ENCODE peak calls at places on chromosome 21, in ten cellular contexts. B is HFF-Myc; S is CD8-positive, alpha-beta T cell; J is brain microvascular endothelial cell; H is body of pancreas; Y is fibroblast of lung; D is heart right ventricle; E is endodermal cell; L is hepatocyte; G is WERI-Rb-1. Z is an unnamed sample.

GRCh38 chr21:17539323-17539722 is 26.5 kb downstream of the CXADR start:
- DNase-seq in B (no peak), S (no peak), J (no peak), H (no peak), Y (no peak), D (no peak), E (no peak), L (no peak), G (no peak), Z (no peak)

GRCh38 chr21:41358193-41359166 is 3.3 kb upstream of the MX2 start:
- DNase-seq in B (no peak), S (no peak), J (no peak), H (no peak), Y (no peak), D (no peak), E (peak), L (no peak), G (no peak), Z (no peak)

GRCh38 chr21:21439761-21440160 is 441.6 kb downstream of the NCAM2 start:
- DNase-seq in B (no peak), S (no peak), J (no peak), H (no peak), Y (peak), D (no peak), E (no peak), L (no peak), G (no peak), Z (no peak)

GRCh38 chr21:46597896-46598343 is 7.0 kb downstream of the S100B start:
- DNase-seq in B (no peak), S (no peak), J (no peak), H (no peak), Y (no peak), D (no peak), E (peak), L (no peak), G (no peak), Z (no peak)

GRCh38 chr21:17440955-17441354 is 71.9 kb upstream of the CXADR start:
- DNase-seq in B (no peak), S (no peak), J (no peak), H (no peak), Y (no peak), D (no peak), E (no peak), L (no peak), G (no peak), Z (no peak)

GRCh38 chr21:42068592-42068991 is 2.5 kb upstream of the UMODL1 start:
- DNase-seq in B (no peak), S (no peak), J (no peak), H (no peak), Y (no peak), D (no peak), E (no peak), L (no peak), G (no peak), Z (no peak)

GRCh38 chr21:15406791-15407190 is 323.0 kb upstream of the USP25 start:
- DNase-seq in B (no peak), S (no peak), J (no peak), H (peak), Y (no peak), D (no peak), E (no peak), L (no peak), G (no peak), Z (no peak)

GRCh38 chr21:39850333-39850732 is 16.9 kb upstream of the PCP4 start:
- DNase-seq in B (no peak), S (no peak), J (no peak), H (no peak), Y (no peak), D (no peak), E (peak), L (no peak), G (no peak), Z (no peak)

GRCh38 chr21:41775152-41775472 is 8.3 kb upstream of the RIPK4 start:
- DNase-seq in B (no peak), S (no peak), J (no peak), H (no peak), Y (no peak), D (no peak), E (no peak), L (no peak), G (no peak), Z (no peak)

GRCh38 chr21:14583629-14584251 is 37.6 kb upstream of the SAMSN1 start:
- DNase-seq in B (no peak), S (no peak), J (no peak), H (no peak), Y (no peak), D (no peak), E (no peak), L (no peak), G (no peak), Z (no peak)

GRCh38 chr21:25970254-25970930 is 200.2 kb downstream of the APP start:
- DNase-seq in B (no peak), S (no peak), J (peak), H (no peak), Y (no peak), D (peak), E (no peak), L (no peak), G (no peak), Z (no peak)

GRCh38 chr21:41222247-41223068 is 54.5 kb downstream of the BACE2 start:
- DNase-seq in B (no peak), S (no peak), J (peak), H (no peak), Y (no peak), D (no peak), E (no peak), L (no peak), G (no peak), Z (no peak)

GRCh38 chr21:33018707-33019455 is 6.9 kb upstream of the OLIG2 start:
- DNase-seq in B (no peak), S (no peak), J (no peak), H (no peak), Y (no peak), D (no peak), E (no peak), L (no peak), G (no peak), Z (no peak)

GRCh38 chr21:42624095-42624830 is 29.2 kb upstream of the PDE9A start:
- DNase-seq in B (no peak), S (no peak), J (no peak), H (peak), Y (no peak), D (no peak), E (no peak), L (peak), G (no peak), Z (no peak)

GRCh38 chr21:42398414-42399030 is 2.7 kb upstream of the TMPRSS3 start:
- DNase-seq in B (no peak), S (no peak), J (no peak), H (no peak), Y (no peak), D (no peak), E (no peak), L (no peak), G (no peak), Z (no peak)

GRCh38 chr21:27700974-27701614 is 734.2 kb upstream of the ADAMTS5 start:
- DNase-seq in B (peak), S (peak), J (peak), H (peak), Y (peak), D (peak), E (peak), L (peak), G (peak), Z (peak)

GRCh38 chr21:41133896-41134522 is 34.0 kb upstream of the BACE2 start:
- DNase-seq in B (peak), S (no peak), J (peak), H (no peak), Y (peak), D (no peak), E (peak), L (peak), G (peak), Z (no peak)

GRCh38 chr21:19468981-19469715 is 1065.6 kb upstream of the TMPRSS15 start:
- DNase-seq in B (no peak), S (no peak), J (no peak), H (no peak), Y (no peak), D (no peak), E (no peak), L (peak), G (no peak), Z (no peak)

GRCh38 chr21:32802954-32803353 is 31.4 kb upstream of the PAXBP1 start:
- DNase-seq in B (no peak), S (no peak), J (no peak), H (no peak), Y (no peak), D (no peak), E (no peak), L (no peak), G (no peak), Z (no peak)

GRCh38 chr21:14916676-14917141 is 148.1 kb downstream of the NRIP1 start:
- DNase-seq in B (no peak), S (no peak), J (peak), H (no peak), Y (peak), D (no peak), E (peak), L (peak), G (no peak), Z (no peak)

GRCh38 chr21:14886001-14886400 is 178.8 kb downstream of the NRIP1 start:
- DNase-seq in B (no peak), S (no peak), J (no peak), H (no peak), Y (no peak), D (no peak), E (no peak), L (no peak), G (no peak), Z (no peak)

GRCh38 chr21:8989261-8989882 is 1532.0 kb upstream of the TPTE start:
- DNase-seq in B (no peak), S (no peak), J (no peak), H (no peak), Y (no peak), D (no peak), E (no peak), L (no peak), G (no peak), Z (no peak)

GRCh38 chr21:35840197-35840799 is 220.0 kb downstream of the SETD4 start:
- DNase-seq in B (peak), S (peak), J (peak), H (peak), Y (peak), D (no peak), E (peak), L (peak), G (peak), Z (no peak)

GRCh38 chr21:26544208-26544607 is 28.9 kb downstream of the CYYR1 start:
- DNase-seq in B (no peak), S (no peak), J (no peak), H (no peak), Y (no peak), D (no peak), E (no peak), L (no peak), G (no peak), Z (no peak)

GRCh38 chr21:41605934-41606285 is 98.0 kb upstream of the TMPRSS2 start:
- DNase-seq in B (no peak), S (no peak), J (no peak), H (no peak), Y (no peak), D (no peak), E (peak), L (no peak), G (no peak), Z (no peak)

GRCh38 chr21:42202321-42202720 is 16.6 kb upstream of the ABCG1 start:
- DNase-seq in B (no peak), S (no peak), J (no peak), H (no peak), Y (no peak), D (no peak), E (peak), L (no peak), G (no peak), Z (no peak)

GRCh38 chr21:42583150-42583991 is 69.7 kb downstream of the SLC37A1 start:
- DNase-seq in B (no peak), S (no peak), J (no peak), H (no peak), Y (no peak), D (no peak), E (no peak), L (no peak), G (no peak), Z (peak)

GRCh38 chr21:35316933-35317332 is 267.8 kb upstream of the RUNX1 start:
- DNase-seq in B (no peak), S (no peak), J (peak), H (no peak), Y (peak), D (no peak), E (peak), L (peak), G (no peak), Z (no peak)

GRCh38 chr21:26843912-26844257 is 1.3 kb downstream of the ADAMTS1 start:
- DNase-seq in B (no peak), S (no peak), J (peak), H (no peak), Y (peak), D (no peak), E (no peak), L (peak), G (no peak), Z (no peak)

GRCh38 chr21:18986197-18986596 is 582.6 kb upstream of the TMPRSS15 start:
- DNase-seq in B (no peak), S (no peak), J (no peak), H (no peak), Y (no peak), D (no peak), E (no peak), L (no peak), G (no peak), Z (no peak)

GRCh38 chr21:46626536-46627302 is 8.8 kb upstream of the PRMT2 start:
- DNase-seq in B (no peak), S (no peak), J (no peak), H (no peak), Y (no peak), D (no peak), E (no peak), L (no peak), G (no peak), Z (no peak)

GRCh38 chr21:20997633-20998455 is at the start of gene NCAM2:
- DNase-seq in B (peak), S (peak), J (peak), H (peak), Y (peak), D (peak), E (peak), L (peak), G (peak), Z (peak)

GRCh38 chr21:16305686-16306085 is 575.9 kb downstream of the USP25 start:
- DNase-seq in B (no peak), S (no peak), J (peak), H (no peak), Y (no peak), D (no peak), E (no peak), L (no peak), G (no peak), Z (no peak)

GRCh38 chr21:39911286-39911685 is 44.0 kb downstream of the PCP4 start:
- DNase-seq in B (no peak), S (no peak), J (no peak), H (peak), Y (no peak), D (no peak), E (peak), L (no peak), G (peak), Z (no peak)

GRCh38 chr21:32976791-32977190 is 48.9 kb upstream of the OLIG2 start:
- DNase-seq in B (no peak), S (no peak), J (no peak), H (no peak), Y (no peak), D (no peak), E (no peak), L (no peak), G (no peak), Z (no peak)

GRCh38 chr21:32728455-32729237 is 833 bp upstream of the SYNJ1 start:
- DNase-seq in B (no peak), S (no peak), J (no peak), H (no peak), Y (no peak), D (no peak), E (no peak), L (no peak), G (no peak), Z (no peak)

GRCh38 chr21:23016617-23017016 is 2018.4 kb downstream of the NCAM2 start:
- DNase-seq in B (no peak), S (no peak), J (no peak), H (no peak), Y (no peak), D (no peak), E (peak), L (peak), G (peak), Z (no peak)
- TF ChIP-seq CTCF in B (no peak), S (no peak), J (no peak), H (no peak), Y (no peak), D (peak), E (peak), L (peak), G (peak), Z (no peak)

DNA sequence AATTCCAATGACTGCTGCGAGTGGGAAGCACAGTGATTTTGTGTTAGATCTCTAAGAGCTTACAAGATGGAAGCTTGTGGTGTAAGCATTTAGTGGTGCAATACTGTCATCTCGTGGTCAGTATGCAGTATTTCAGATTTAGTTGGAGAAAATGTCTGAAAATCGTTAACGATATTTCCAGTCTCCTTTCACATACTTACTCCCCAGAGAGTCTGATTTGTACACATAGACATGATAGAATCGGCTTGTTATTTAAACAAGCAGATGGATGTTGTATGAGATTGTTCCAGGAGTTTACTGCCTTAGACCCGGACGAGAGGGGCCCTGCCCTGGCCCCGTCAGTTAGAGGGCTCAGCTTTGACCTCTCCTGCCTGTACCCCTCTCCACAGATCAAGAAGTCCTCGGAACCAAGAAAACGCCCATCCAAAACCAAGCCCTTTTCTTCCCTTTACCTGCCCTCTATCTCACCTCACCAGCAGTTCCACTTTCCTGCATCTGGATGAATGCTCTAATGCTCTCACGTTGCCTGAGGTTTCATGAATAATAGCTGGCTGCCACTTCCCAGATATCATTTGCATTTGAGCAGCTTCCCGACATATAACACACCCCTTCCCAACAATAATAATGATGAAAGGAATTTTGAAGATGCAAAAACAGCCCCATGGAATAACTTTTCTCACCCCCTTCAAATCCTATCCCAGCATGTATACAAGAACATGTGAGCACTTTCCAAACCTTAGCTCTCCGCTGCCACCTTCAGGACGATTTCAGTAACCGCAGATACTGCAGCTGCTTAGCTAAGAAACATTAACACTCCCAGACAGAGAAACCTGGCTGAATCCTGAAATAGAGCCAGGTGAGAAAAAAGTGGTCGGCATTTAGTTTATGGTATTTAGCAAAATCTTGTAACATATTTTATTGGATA is 247.3 kb downstream of the LTN1 start:
- DNase-seq in B (peak), S (peak), J (peak), H (peak), Y (peak), D (peak), E (peak), L (peak), G (peak), Z (peak)
- H3K4me3 ChIP-seq in B (peak), S (peak), J (peak), H (peak), Y (peak), D (peak), E (no peak), L (no peak), G (peak), Z (peak)

GRCh38 chr21:29367335-29367734 is 68.6 kb downstream of the BACH1 start:
- DNase-seq in B (no peak), S (no peak), J (no peak), H (no peak), Y (no peak), D (no peak), E (peak), L (no peak), G (no peak), Z (no peak)
- TF ChIP-seq CTCF in B (no peak), S (no peak), J (no peak), H (no peak), Y (no peak), D (no peak), E (no peak), L (no peak), G (no peak), Z (no peak)

GRCh38 chr21:34073749-34074282 is 438 bp downstream of the MRPS6 start:
- DNase-seq in B (no peak), S (peak), J (no peak), H (no peak), Y (no peak), D (peak), E (peak), L (peak), G (no peak), Z (no peak)

GRCh38 chr21:34071683-34072082 is 1.7 kb upstream of the MRPS6 start:
- DNase-seq in B (no peak), S (no peak), J (no peak), H (no peak), Y (no peak), D (no peak), E (no peak), L (no peak), G (no peak), Z (no peak)

GRCh38 chr21:34073032-34073748 is at the start of the genes MRPS6 and SLC5A3:
- DNase-seq in B (peak), S (peak), J (peak), H (peak), Y (peak), D (peak), E (peak), L (peak), G (peak), Z (peak)

GRCh38 chr21:34074283-34075098 is 1.1 kb downstream of the MRPS6 start:
- DNase-seq in B (no peak), S (no peak), J (no peak), H (no peak), Y (peak), D (no peak), E (peak), L (peak), G (no peak), Z (no peak)

DNA sequence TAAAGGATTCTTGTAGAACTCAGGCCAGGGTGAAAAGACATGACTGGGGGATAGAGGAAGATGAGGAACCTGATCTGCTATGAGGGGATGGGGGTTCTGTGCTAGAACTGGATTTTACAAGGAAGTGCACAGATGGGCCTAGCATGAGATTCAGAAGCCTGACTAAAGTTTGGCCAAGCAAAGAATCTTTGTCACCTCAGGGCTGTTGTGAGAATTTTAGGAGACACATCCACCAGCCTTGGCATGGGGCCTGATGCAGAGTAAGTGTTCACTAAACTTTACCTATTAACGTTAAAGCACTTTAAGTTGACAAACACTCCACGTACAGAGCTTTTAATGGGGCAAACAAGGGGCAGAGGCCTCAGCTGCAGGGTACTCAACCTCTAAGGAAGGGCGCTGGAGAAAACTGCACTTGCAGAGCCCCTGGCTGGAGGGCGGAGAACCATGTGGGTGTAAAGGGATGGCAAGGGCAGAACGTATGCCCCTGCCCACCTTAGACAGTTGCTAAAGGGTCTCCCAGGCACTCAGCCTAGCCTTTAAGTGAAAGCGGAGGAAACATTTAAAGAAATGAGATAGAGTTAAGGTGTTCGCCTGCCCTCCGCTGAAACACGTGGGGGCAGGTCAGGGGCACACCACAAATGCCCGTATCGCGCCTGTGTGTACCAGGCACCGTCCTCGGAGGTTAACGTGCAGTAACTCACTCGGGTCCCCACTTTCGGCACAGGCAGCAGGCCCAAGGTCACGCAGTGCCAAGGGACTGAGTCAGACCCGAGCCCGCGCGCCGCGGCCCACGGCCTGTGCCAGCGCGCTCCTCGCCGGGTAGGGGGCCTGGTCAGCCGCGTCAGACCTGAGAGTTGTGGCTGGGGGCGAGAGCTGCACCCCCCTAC is 990 bp upstream of the MRPS6 start:
- DNase-seq in B (no peak), S (no peak), J (no peak), H (peak), Y (no peak), D (no peak), E (no peak), L (no peak), G (no peak), Z (no peak)
- H3K4me3 ChIP-seq in B (peak), S (peak), J (peak), H (peak), Y (peak), D (peak), E (peak), L (peak), G (no peak), Z (peak)

DNA sequence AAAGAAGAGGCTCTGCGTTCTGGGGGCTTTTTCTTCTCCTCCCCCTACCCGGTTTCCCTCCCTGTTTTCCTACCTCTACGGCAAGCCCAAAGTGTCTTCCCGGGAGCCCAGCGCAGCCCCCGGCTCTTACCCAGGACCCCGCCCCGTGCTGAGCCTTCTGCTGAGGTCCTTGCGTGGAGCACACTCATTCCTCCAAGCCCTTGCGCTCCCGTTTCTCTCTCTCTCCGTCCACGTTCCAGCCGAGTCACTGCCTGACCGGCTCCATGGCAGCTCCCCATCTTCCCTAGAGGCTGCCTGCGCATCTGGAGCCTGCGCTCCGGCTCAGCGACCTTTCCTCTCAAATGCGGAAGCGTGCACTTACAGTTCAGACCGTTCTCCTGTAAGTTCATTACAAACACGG is 24.9 kb upstream of the PDXK start:
- DNase-seq in B (no peak), S (no peak), J (no peak), H (no peak), Y (no peak), D (no peak), E (no peak), L (no peak), G (no peak), Z (no peak)
- TF ChIP-seq CTCF in B (no peak), S (no peak), J (no peak), H (no peak), Y (no peak), D (no peak), E (no peak), L (no peak), G (no peak), Z (no peak)